ENCODE peak calls at places on chromosome 18, in four cellular contexts. J, F, P and G are unnamed samples.

GRCh38 chr18:48080546-48080945 is 150.1 kb upstream of the SMAD2 start:
- DNase-seq in J (peak), F (no peak), P (no peak), G (no peak)

GRCh38 chr18:45978084-45978483 is 11.0 kb upstream of the EPG5 start:
- DNase-seq in J (no peak), F (no peak), P (peak), G (no peak)

GRCh38 chr18:51164327-51165290 is 32.9 kb downstream of the MEX3C start:
- DNase-seq in J (no peak), F (no peak), P (peak), G (no peak)

GRCh38 chr18:26470011-26470637 is 78.2 kb downstream of the KCTD1 start:
- DNase-seq in J (no peak), F (no peak), P (peak), G (no peak)

GRCh38 chr18:23627325-23627724 is 35.4 kb downstream of the ANKRD29 start:
- DNase-seq in J (no peak), F (no peak), P (peak), G (peak)

GRCh38 chr18:23560186-23560585 is 26.1 kb downstream of the NPC1 start:
- DNase-seq in J (no peak), F (no peak), P (no peak), G (no peak)

GRCh38 chr18:10792181-10792580 is 266.4 kb downstream of the NAPG start:
- DNase-seq in J (no peak), F (no peak), P (no peak), G (no peak)

GRCh38 chr18:67477522-67477921 is 39.0 kb downstream of the DSEL start:
- DNase-seq in J (no peak), F (no peak), P (no peak), G (no peak)

GRCh38 chr18:24930974-24931373 is 421.0 kb downstream of the ZNF521 start:
- DNase-seq in J (no peak), F (no peak), P (no peak), G (no peak)